ENCODE peak calls at places on chromosome 4, in nine cellular contexts. V is T-helper 1 cell; Q is CD8-positive, alpha-beta T cell; S is stimulated activated naive B cell treated with anti-CD40 and anti-IgM and Interleukin-4, amounts not matched to agents 10 μg/mL and 1 μg/mL and 100 μg/mL, for 72 hours; L is stimulated activated effector memory CD8-positive, alpha-beta T cell treated with anti-CD3 and anti-CD28 coated beads, Interleukin-12 subunit alpha, Interleukin-12 subunit beta, amount 100 ng/mL, for 72 hours; K is EH; X is erythroblast; R is SW480; F is fibroblast of pulmonary artery. I is an unnamed sample.

GRCh38 chr4:83320548-83320947 is 14.1 kb downstream of the HPSE start:
- DNase-seq in L (no peak), V (no peak), K (peak; percentile 78), R (no peak), S (no peak), X (no peak), F (peak; percentile 65), Q (no peak), I (no peak)

GRCh38 chr4:147638365-147638764 is 21.2 kb downstream of the TMEM184C start:
- DNase-seq in K (no peak), R (no peak), V (no peak), X (no peak), L (no peak), S (no peak), F (no peak), Q (no peak), I (no peak)

GRCh38 chr4:8295471-8295870 is 25.9 kb downstream of the HTRA3 start:
- DNase-seq in Q (no peak), S (no peak), L (no peak), R (no peak), K (no peak), X (no peak), V (peak; percentile 0), F (no peak), I (no peak)

GRCh38 chr4:1910643-1911042 is 39.5 kb downstream of the NSD2 start:
- DNase-seq in L (no peak), R (peak; percentile 30), F (peak; percentile 75), K (peak; percentile 68), X (peak; percentile 57), V (no peak), Q (no peak), S (no peak), I (no peak)

GRCh38 chr4:168654206-168655174 is 157.6 kb downstream of the PALLD start:
- DNase-seq in R (no peak), V (no peak), K (peak; percentile 21), X (no peak), S (no peak), F (no peak), L (no peak), Q (no peak), I (no peak)

GRCh38 chr4:72084587-72085011 is 52.8 kb downstream of the NPFFR2 start:
- DNase-seq in V (no peak), X (no peak), K (no peak), R (no peak), Q (no peak), F (no peak), S (no peak), L (no peak), I (no peak)

GRCh38 chr4:16125571-16126445 is 42.0 kb upstream of the PROM1 start:
- DNase-seq in R (no peak), V (no peak), L (no peak), F (no peak), X (no peak), S (no peak), Q (no peak), K (peak; percentile 6), I (no peak)

GRCh38 chr4:142435599-142436235 is 410.4 kb downstream of the INPP4B start:
- DNase-seq in X (no peak), L (no peak), R (no peak), S (no peak), Q (no peak), K (no peak), V (no peak), F (no peak), I (no peak)

GRCh38 chr4:144754562-144755410 is 108.8 kb downstream of the HHIP start:
- DNase-seq in K (peak; percentile 55), V (no peak), S (no peak), L (no peak), Q (no peak), X (no peak), R (no peak), F (peak; percentile 73), I (no peak)

GRCh38 chr4:101604976-101605375 is 185.6 kb upstream of the BANK1 start:
- DNase-seq in Q (no peak), R (no peak), K (peak; percentile 1), F (no peak), V (no peak), S (no peak), L (no peak), X (no peak), I (no peak)

GRCh38 chr4:154124539-154125255 is 335.8 kb upstream of the SFRP2 start:
- DNase-seq in X (no peak), F (peak; percentile 50), K (peak; percentile 95), Q (no peak), L (no peak), V (no peak), R (peak; percentile 7), S (no peak), I (no peak)

GRCh38 chr4:40305329-40306193 is 29.6 kb upstream of the CHRNA9 start:
- DNase-seq in Q (peak; percentile 67), X (no peak), F (no peak), L (peak; percentile 79), R (no peak), K (no peak), V (no peak), S (peak; percentile 91), I (peak; percentile 52)

GRCh38 chr4:71604785-71605184 is 179.1 kb downstream of the GC start:
- DNase-seq in Q (no peak), X (no peak), L (no peak), S (no peak), K (no peak), R (no peak), F (no peak), V (no peak), I (no peak)

I was measured in germinal center.